ENCODE peak calls at places on chromosomes 12 and 14, in five cellular contexts. P is Panc1, U is GM23248, F is C1 segment of cervical spinal cord, R is HEK293T. W is an unnamed sample.

GRCh38 chr14:101134161-101134631 is 230.7 kb upstream of the RTL1 start:
- DNase-seq in P (no peak), U (no peak), F (no peak), R (no peak), W (no peak)

GRCh38 chr14:74325446-74325845 is 22.7 kb upstream of the ABCD4 start:
- DNase-seq in P (no peak), U (no peak), F (no peak), R (no peak), W (no peak)

GRCh38 chr12:12097821-12098688 is 27.3 kb downstream of the BCL2L14 start:
- DNase-seq in P (no peak), U (no peak), F (no peak), R (no peak), W (no peak)

GRCh38 chr14:67526676-67527459 is 6.2 kb upstream of the PLEKHH1 start:
- DNase-seq in P (peak; percentile 32), U (peak; percentile 58), F (peak; percentile 70), R (peak; percentile 63), W (peak; percentile 57)

GRCh38 chr12:119835068-119835467 is 42.1 kb downstream of the CIT start:
- DNase-seq in P (no peak), U (peak; percentile 10), F (no peak), R (no peak), W (peak; percentile 53)

GRCh38 chr12:122793685-122794106 is 19.3 kb downstream of the CCDC62 start:
- DNase-seq in P (peak; percentile 41), U (peak; percentile 63), F (peak; percentile 9), R (peak; percentile 61), W (peak; percentile 62)

GRCh38 chr12:132797820-132798570 is 30.7 kb downstream of the GOLGA3 start:
- DNase-seq in P (no peak), U (no peak), F (no peak), R (no peak), W (no peak)

GRCh38 chr14:70064111-70064885 is 124.5 kb downstream of the SLC8A3 start:
- DNase-seq in P (no peak), U (no peak), F (no peak), R (no peak), W (peak; percentile 40)

GRCh38 chr14:73438993-73439392 is 19.4 kb downstream of the NUMB start:
- DNase-seq in P (no peak), U (no peak), F (no peak), R (no peak), W (no peak)

GRCh38 chr12:5013206-5013830 is 30.4 kb upstream of the KCNA5 start:
- DNase-seq in P (no peak), U (no peak), F (no peak), R (no peak), W (peak; percentile 20)

GRCh38 chr14:64646103-64646502 is 58.1 kb upstream of the PLEKHG3 start:
- DNase-seq in P (no peak), U (peak; percentile 69), F (no peak), R (no peak), W (peak; percentile 49)

GRCh38 chr12:124633269-124633953 is 66.0 kb upstream of the NCOR2 start:
- DNase-seq in P (no peak), U (peak; percentile 69), F (no peak), R (no peak), W (peak; percentile 78)

GRCh38 chr12:19447386-19447785 is 8.1 kb downstream of the AEBP2 start:
- DNase-seq in P (no peak), U (no peak), F (no peak), R (no peak), W (no peak)

GRCh38 chr12:32217354-32218310 is 111.0 kb downstream of the BICD1 start:
- DNase-seq in P (no peak), U (peak; percentile 81), F (no peak), R (no peak), W (peak; percentile 91)

GRCh38 chr14:51224551-51224950 is 15.5 kb upstream of the TMX1 start:
- DNase-seq in P (no peak), U (peak; percentile 61), F (no peak), R (no peak), W (peak; percentile 62)

GRCh38 chr14:76348898-76349297 is 27.0 kb upstream of the ESRRB start:
- DNase-seq in P (no peak), U (peak; percentile 65), F (peak; percentile 4), R (no peak), W (peak; percentile 51)

GRCh38 chr14:101174980-101175606 is 271.6 kb upstream of the RTL1 start:
- DNase-seq in P (no peak), U (no peak), F (no peak), R (no peak), W (no peak)

GRCh38 chr14:37172024-37172869 is at the start of gene SLC25A21:
- DNase-seq in P (peak; percentile 62), U (peak; percentile 84), F (peak; percentile 72), R (peak; percentile 85), W (peak; percentile 83)

GRCh38 chr14:88559852-88560251 is 3.0 kb upstream of the ZC3H14 start:
- DNase-seq in P (no peak), U (peak; percentile 78), F (no peak), R (no peak), W (peak; percentile 63)

GRCh38 chr12:116257213-116257612 is 20.3 kb downstream of the MED13L start:
- DNase-seq in P (no peak), U (peak; percentile 34), F (no peak), R (peak; percentile 37), W (no peak)

GRCh38 chr12:50099302-50100008 is 4.4 kb upstream of the GPD1 start:
- DNase-seq in P (no peak), U (peak; percentile 84), F (no peak), R (no peak), W (peak; percentile 33)

GRCh38 chr12:76029982-76030377 is 1.6 kb downstream of the PHLDA1 start:
- DNase-seq in P (no peak), U (peak; percentile 59), F (peak; percentile 42), R (no peak), W (no peak)

GRCh38 chr12:70271025-70271424 is 27.8 kb downstream of the CNOT2 start:
- DNase-seq in P (no peak), U (no peak), F (no peak), R (peak; percentile 11), W (no peak)

GRCh38 chr12:118840399-118840798 is 140.9 kb upstream of the SRRM4 start:
- DNase-seq in P (no peak), U (no peak), F (no peak), R (no peak), W (no peak)

GRCh38 chr12:112795582-112795981 is 4.0 kb downstream of the RPH3A start:
- DNase-seq in P (no peak), U (no peak), F (no peak), R (no peak), W (no peak)

GRCh38 chr14:52802597-52802996 is 11.2 kb upstream of the GNPNAT1 start:
- DNase-seq in P (no peak), U (peak; percentile 95), F (no peak), R (no peak), W (peak; percentile 50)

GRCh38 chr12:47214771-47215170 is 135.0 kb upstream of the AMIGO2 start:
- DNase-seq in P (no peak), U (no peak), F (no peak), R (no peak), W (no peak)

GRCh38 chr12:58051378-58051777 is 110.0 kb downstream of the ATP23 start:
- DNase-seq in P (no peak), U (no peak), F (no peak), R (no peak), W (no peak)

GRCh38 chr14:34322940-34323418 is 139.1 kb downstream of the SPTSSA start:
- DNase-seq in P (no peak), U (peak; percentile 57), F (peak; percentile 12), R (peak; percentile 76), W (peak; percentile 52)

GRCh38 chr12:114678718-114679117 is 5.3 kb downstream of the TBX3 start:
- DNase-seq in P (no peak), U (peak; percentile 20), F (no peak), R (no peak), W (no peak)

GRCh38 chr12:6987956-6988573 is 17.4 kb downstream of the EMG1 start:
- DNase-seq in P (no peak), U (no peak), F (no peak), R (no peak), W (no peak)

GRCh38 chr14:22422238-22422637 is 166.8 kb downstream of the DAD1 start:
- DNase-seq in P (no peak), U (no peak), F (no peak), R (no peak), W (no peak)

GRCh38 chr12:68786929-68787328 is 21.0 kb upstream of the MDM2 start:
- DNase-seq in P (no peak), U (peak; percentile 21), F (no peak), R (no peak), W (no peak)

GRCh38 chr14:96122496-96122895 is 82.1 kb upstream of the BDKRB2 start:
- DNase-seq in P (no peak), U (peak; percentile 58), F (no peak), R (no peak), W (peak; percentile 92)

GRCh38 chr14:22653012-22653621 is 9.0 kb upstream of the OR6J1 start:
- DNase-seq in P (no peak), U (peak; percentile 87), F (no peak), R (peak; percentile 77), W (peak; percentile 75)